ENCODE peak calls at places on chromosomes 3 and 15, in nine cellular contexts. One of them, this sample, is unnamed.

GRCh38 chr15:83733206-83733605 is 79.3 kb downstream of the ADAMTSL3 start:
- DNase-seq in lower leg skin: no peak
- DNase-seq in heart left ventricle: no peak
- DNase-seq in heart right ventricle: no peak
- DNase-seq in upper lobe of left lung: no peak
- DNase-seq in natural killer cell: no peak
- DNase-seq in C1 segment of cervical spinal cord: no peak
- DNase-seq in kidney: no peak
- DNase-seq in activated naive CD8-positive, alpha-beta T cell treated with anti-CD3 and anti-CD28 coated beads, Interleukin-2, amount 50 U/mL, for 24 hours: no peak
- DNase-seq in this sample: no peak

GRCh38 chr3:169387751-169388696 is 275.5 kb downstream of the MECOM start:
- DNase-seq in lower leg skin: peak
- DNase-seq in heart left ventricle: peak
- DNase-seq in heart right ventricle: peak
- DNase-seq in upper lobe of left lung: peak
- DNase-seq in natural killer cell: no peak
- DNase-seq in C1 segment of cervical spinal cord: no peak
- DNase-seq in kidney: peak
- DNase-seq in activated naive CD8-positive, alpha-beta T cell treated with anti-CD3 and anti-CD28 coated beads, Interleukin-2, amount 50 U/mL, for 24 hours: no peak
- DNase-seq in this sample: no peak

GRCh38 chr3:13462125-13462629 is 17.9 kb upstream of the HDAC11 start:
- DNase-seq in lower leg skin: no peak
- DNase-seq in heart left ventricle: no peak
- DNase-seq in heart right ventricle: no peak
- DNase-seq in upper lobe of left lung: no peak
- DNase-seq in natural killer cell: no peak
- DNase-seq in C1 segment of cervical spinal cord: no peak
- DNase-seq in kidney: no peak
- DNase-seq in activated naive CD8-positive, alpha-beta T cell treated with anti-CD3 and anti-CD28 coated beads, Interleukin-2, amount 50 U/mL, for 24 hours: no peak
- DNase-seq in this sample: no peak

GRCh38 chr3:124960205-124960604 is 25.7 kb upstream of the MUC13 start:
- DNase-seq in lower leg skin: no peak
- DNase-seq in heart left ventricle: no peak
- DNase-seq in heart right ventricle: no peak
- DNase-seq in upper lobe of left lung: no peak
- DNase-seq in natural killer cell: no peak
- DNase-seq in C1 segment of cervical spinal cord: no peak
- DNase-seq in kidney: no peak
- DNase-seq in activated naive CD8-positive, alpha-beta T cell treated with anti-CD3 and anti-CD28 coated beads, Interleukin-2, amount 50 U/mL, for 24 hours: no peak
- DNase-seq in this sample: no peak

GRCh38 chr3:115615001-115615447 is 8.3 kb upstream of the GAP43 start:
- DNase-seq in lower leg skin: no peak
- DNase-seq in heart left ventricle: no peak
- DNase-seq in heart right ventricle: no peak
- DNase-seq in upper lobe of left lung: no peak
- DNase-seq in natural killer cell: no peak
- DNase-seq in C1 segment of cervical spinal cord: no peak
- DNase-seq in kidney: no peak
- DNase-seq in activated naive CD8-positive, alpha-beta T cell treated with anti-CD3 and anti-CD28 coated beads, Interleukin-2, amount 50 U/mL, for 24 hours: no peak
- DNase-seq in this sample: no peak

GRCh38 chr3:117019082-117019713 is 309.6 kb downstream of the TUSC7 start:
- DNase-seq in lower leg skin: peak
- DNase-seq in heart left ventricle: peak
- DNase-seq in heart right ventricle: peak
- DNase-seq in upper lobe of left lung: peak
- DNase-seq in natural killer cell: no peak
- DNase-seq in C1 segment of cervical spinal cord: no peak
- DNase-seq in kidney: no peak
- DNase-seq in activated naive CD8-positive, alpha-beta T cell treated with anti-CD3 and anti-CD28 coated beads, Interleukin-2, amount 50 U/mL, for 24 hours: peak
- DNase-seq in this sample: peak

GRCh38 chr3:21718161-21718765 is 32.7 kb downstream of the ZNF385D start:
- DNase-seq in lower leg skin: no peak
- DNase-seq in heart left ventricle: no peak
- DNase-seq in heart right ventricle: no peak
- DNase-seq in upper lobe of left lung: no peak
- DNase-seq in natural killer cell: no peak
- DNase-seq in C1 segment of cervical spinal cord: no peak
- DNase-seq in kidney: no peak
- DNase-seq in activated naive CD8-positive, alpha-beta T cell treated with anti-CD3 and anti-CD28 coated beads, Interleukin-2, amount 50 U/mL, for 24 hours: no peak
- DNase-seq in this sample: no peak

GRCh38 chr3:52670621-52671521 is 14.8 kb downstream of the PBRM1 start:
- DNase-seq in lower leg skin: peak
- DNase-seq in heart left ventricle: no peak
- DNase-seq in heart right ventricle: no peak
- DNase-seq in upper lobe of left lung: peak
- DNase-seq in natural killer cell: no peak
- DNase-seq in C1 segment of cervical spinal cord: no peak
- DNase-seq in kidney: no peak
- DNase-seq in activated naive CD8-positive, alpha-beta T cell treated with anti-CD3 and anti-CD28 coated beads, Interleukin-2, amount 50 U/mL, for 24 hours: peak
- DNase-seq in this sample: no peak

GRCh38 chr3:185507883-185508282 is 9.0 kb upstream of the TMEM41A start:
- DNase-seq in lower leg skin: no peak
- DNase-seq in heart left ventricle: no peak
- DNase-seq in heart right ventricle: no peak
- DNase-seq in upper lobe of left lung: no peak
- DNase-seq in natural killer cell: no peak
- DNase-seq in C1 segment of cervical spinal cord: no peak
- DNase-seq in kidney: no peak
- DNase-seq in activated naive CD8-positive, alpha-beta T cell treated with anti-CD3 and anti-CD28 coated beads, Interleukin-2, amount 50 U/mL, for 24 hours: no peak
- DNase-seq in this sample: no peak

GRCh38 chr3:59451041-59451763 is 401.4 kb upstream of the CFAP20DC start:
- DNase-seq in lower leg skin: peak
- DNase-seq in heart left ventricle: no peak
- DNase-seq in heart right ventricle: peak
- DNase-seq in upper lobe of left lung: peak
- DNase-seq in natural killer cell: peak
- DNase-seq in C1 segment of cervical spinal cord: no peak
- DNase-seq in kidney: no peak
- DNase-seq in activated naive CD8-positive, alpha-beta T cell treated with anti-CD3 and anti-CD28 coated beads, Interleukin-2, amount 50 U/mL, for 24 hours: peak
- DNase-seq in this sample: peak

GRCh38 chr3:32391643-32392529 is at the start of gene CMTM7:
- DNase-seq in lower leg skin: peak
- DNase-seq in heart left ventricle: peak
- DNase-seq in heart right ventricle: peak
- DNase-seq in upper lobe of left lung: peak
- DNase-seq in natural killer cell: peak
- DNase-seq in C1 segment of cervical spinal cord: no peak
- DNase-seq in kidney: peak
- DNase-seq in activated naive CD8-positive, alpha-beta T cell treated with anti-CD3 and anti-CD28 coated beads, Interleukin-2, amount 50 U/mL, for 24 hours: peak
- DNase-seq in this sample: peak

GRCh38 chr15:58758141-58758540 is 8.6 kb upstream of the ADAM10 start:
- DNase-seq in lower leg skin: no peak
- DNase-seq in heart left ventricle: no peak
- DNase-seq in heart right ventricle: no peak
- DNase-seq in upper lobe of left lung: no peak
- DNase-seq in natural killer cell: no peak
- DNase-seq in C1 segment of cervical spinal cord: no peak
- DNase-seq in kidney: no peak
- DNase-seq in activated naive CD8-positive, alpha-beta T cell treated with anti-CD3 and anti-CD28 coated beads, Interleukin-2, amount 50 U/mL, for 24 hours: no peak
- DNase-seq in this sample: peak

GRCh38 chr3:109018828-109019227 is 65.1 kb upstream of the GUCA1C start:
- DNase-seq in lower leg skin: no peak
- DNase-seq in heart left ventricle: no peak
- DNase-seq in heart right ventricle: no peak
- DNase-seq in upper lobe of left lung: no peak
- DNase-seq in natural killer cell: no peak
- DNase-seq in C1 segment of cervical spinal cord: no peak
- DNase-seq in kidney: no peak
- DNase-seq in activated naive CD8-positive, alpha-beta T cell treated with anti-CD3 and anti-CD28 coated beads, Interleukin-2, amount 50 U/mL, for 24 hours: no peak
- DNase-seq in this sample: peak

GRCh38 chr15:66019377-66019776 is 150.1 kb downstream of the RAB11A start:
- DNase-seq in lower leg skin: no peak
- DNase-seq in heart left ventricle: no peak
- DNase-seq in heart right ventricle: no peak
- DNase-seq in upper lobe of left lung: no peak
- DNase-seq in natural killer cell: no peak
- DNase-seq in C1 segment of cervical spinal cord: no peak
- DNase-seq in kidney: no peak
- DNase-seq in activated naive CD8-positive, alpha-beta T cell treated with anti-CD3 and anti-CD28 coated beads, Interleukin-2, amount 50 U/mL, for 24 hours: no peak
- DNase-seq in this sample: no peak

GRCh38 chr3:197555281-197556261 is at the start of gene BDH1:
- DNase-seq in lower leg skin: no peak
- DNase-seq in heart left ventricle: no peak
- DNase-seq in heart right ventricle: peak
- DNase-seq in upper lobe of left lung: peak
- DNase-seq in natural killer cell: peak
- DNase-seq in C1 segment of cervical spinal cord: no peak
- DNase-seq in kidney: peak
- DNase-seq in activated naive CD8-positive, alpha-beta T cell treated with anti-CD3 and anti-CD28 coated beads, Interleukin-2, amount 50 U/mL, for 24 hours: peak
- DNase-seq in this sample: peak

GRCh38 chr15:80761754-80762153 is 17.4 kb upstream of the CEMIP start:
- DNase-seq in lower leg skin: no peak
- DNase-seq in heart left ventricle: no peak
- DNase-seq in heart right ventricle: no peak
- DNase-seq in upper lobe of left lung: no peak
- DNase-seq in natural killer cell: no peak
- DNase-seq in C1 segment of cervical spinal cord: no peak
- DNase-seq in kidney: no peak
- DNase-seq in activated naive CD8-positive, alpha-beta T cell treated with anti-CD3 and anti-CD28 coated beads, Interleukin-2, amount 50 U/mL, for 24 hours: no peak
- DNase-seq in this sample: no peak

GRCh38 chr3:12992629-12993021 is 80.6 kb downstream of the IQSEC1 start:
- DNase-seq in lower leg skin: no peak
- DNase-seq in heart left ventricle: no peak
- DNase-seq in heart right ventricle: no peak
- DNase-seq in upper lobe of left lung: no peak
- DNase-seq in natural killer cell: no peak
- DNase-seq in C1 segment of cervical spinal cord: no peak
- DNase-seq in kidney: no peak
- DNase-seq in activated naive CD8-positive, alpha-beta T cell treated with anti-CD3 and anti-CD28 coated beads, Interleukin-2, amount 50 U/mL, for 24 hours: no peak
- DNase-seq in this sample: no peak

GRCh38 chr3:84304214-84304613 is 654.6 kb upstream of the CADM2 start:
- DNase-seq in lower leg skin: no peak
- DNase-seq in heart left ventricle: no peak
- DNase-seq in heart right ventricle: no peak
- DNase-seq in upper lobe of left lung: no peak
- DNase-seq in natural killer cell: no peak
- DNase-seq in C1 segment of cervical spinal cord: no peak
- DNase-seq in kidney: no peak
- DNase-seq in activated naive CD8-positive, alpha-beta T cell treated with anti-CD3 and anti-CD28 coated beads, Interleukin-2, amount 50 U/mL, for 24 hours: no peak
- DNase-seq in this sample: no peak

GRCh38 chr15:83287541-83288027 is 3.1 kb upstream of the BNC1 start:
- DNase-seq in lower leg skin: no peak
- DNase-seq in heart left ventricle: no peak
- DNase-seq in heart right ventricle: no peak
- DNase-seq in upper lobe of left lung: no peak
- DNase-seq in natural killer cell: no peak
- DNase-seq in C1 segment of cervical spinal cord: no peak
- DNase-seq in kidney: no peak
- DNase-seq in activated naive CD8-positive, alpha-beta T cell treated with anti-CD3 and anti-CD28 coated beads, Interleukin-2, amount 50 U/mL, for 24 hours: no peak
- DNase-seq in this sample: no peak

GRCh38 chr3:58175429-58176184 is 35.2 kb downstream of the DNASE1L3 start:
- DNase-seq in lower leg skin: no peak
- DNase-seq in heart left ventricle: no peak
- DNase-seq in heart right ventricle: no peak
- DNase-seq in upper lobe of left lung: no peak
- DNase-seq in natural killer cell: no peak
- DNase-seq in C1 segment of cervical spinal cord: no peak
- DNase-seq in kidney: no peak
- DNase-seq in activated naive CD8-positive, alpha-beta T cell treated with anti-CD3 and anti-CD28 coated beads, Interleukin-2, amount 50 U/mL, for 24 hours: no peak
- DNase-seq in this sample: no peak

GRCh38 chr3:148512648-148513047 is 185.1 kb upstream of the AGTR1 start:
- DNase-seq in lower leg skin: no peak
- DNase-seq in heart left ventricle: no peak
- DNase-seq in heart right ventricle: no peak
- DNase-seq in upper lobe of left lung: no peak
- DNase-seq in natural killer cell: no peak
- DNase-seq in C1 segment of cervical spinal cord: no peak
- DNase-seq in kidney: no peak
- DNase-seq in activated naive CD8-positive, alpha-beta T cell treated with anti-CD3 and anti-CD28 coated beads, Interleukin-2, amount 50 U/mL, for 24 hours: no peak
- DNase-seq in this sample: no peak

GRCh38 chr3:148173836-148174235 is 523.9 kb upstream of the AGTR1 start:
- DNase-seq in lower leg skin: no peak
- DNase-seq in heart left ventricle: no peak
- DNase-seq in heart right ventricle: peak
- DNase-seq in upper lobe of left lung: no peak
- DNase-seq in natural killer cell: no peak
- DNase-seq in C1 segment of cervical spinal cord: no peak
- DNase-seq in kidney: no peak
- DNase-seq in activated naive CD8-positive, alpha-beta T cell treated with anti-CD3 and anti-CD28 coated beads, Interleukin-2, amount 50 U/mL, for 24 hours: no peak
- DNase-seq in this sample: no peak

GRCh38 chr3:67461667-67462142 is 192.7 kb downstream of the SUCLG2 start:
- DNase-seq in lower leg skin: no peak
- DNase-seq in heart left ventricle: no peak
- DNase-seq in heart right ventricle: no peak
- DNase-seq in upper lobe of left lung: no peak
- DNase-seq in natural killer cell: no peak
- DNase-seq in C1 segment of cervical spinal cord: no peak
- DNase-seq in kidney: no peak
- DNase-seq in activated naive CD8-positive, alpha-beta T cell treated with anti-CD3 and anti-CD28 coated beads, Interleukin-2, amount 50 U/mL, for 24 hours: no peak
- DNase-seq in this sample: no peak

GRCh38 chr15:34318277-34319079 is 19.1 kb downstream of the SLC12A6 start:
- DNase-seq in lower leg skin: peak
- DNase-seq in heart left ventricle: peak
- DNase-seq in heart right ventricle: peak
- DNase-seq in upper lobe of left lung: peak
- DNase-seq in natural killer cell: no peak
- DNase-seq in C1 segment of cervical spinal cord: no peak
- DNase-seq in kidney: no peak
- DNase-seq in activated naive CD8-positive, alpha-beta T cell treated with anti-CD3 and anti-CD28 coated beads, Interleukin-2, amount 50 U/mL, for 24 hours: no peak
- DNase-seq in this sample: peak

GRCh38 chr3:72766866-72767265 is 81.4 kb downstream of the SHQ1 start:
- DNase-seq in lower leg skin: no peak
- DNase-seq in heart left ventricle: no peak
- DNase-seq in heart right ventricle: no peak
- DNase-seq in upper lobe of left lung: no peak
- DNase-seq in natural killer cell: no peak
- DNase-seq in C1 segment of cervical spinal cord: no peak
- DNase-seq in kidney: no peak
- DNase-seq in activated naive CD8-positive, alpha-beta T cell treated with anti-CD3 and anti-CD28 coated beads, Interleukin-2, amount 50 U/mL, for 24 hours: no peak
- DNase-seq in this sample: no peak

GRCh38 chr3:183502782-183503181 is 52.7 kb downstream of the KLHL6 start:
- DNase-seq in lower leg skin: no peak
- DNase-seq in heart left ventricle: no peak
- DNase-seq in heart right ventricle: no peak
- DNase-seq in upper lobe of left lung: peak
- DNase-seq in natural killer cell: no peak
- DNase-seq in C1 segment of cervical spinal cord: no peak
- DNase-seq in kidney: no peak
- DNase-seq in activated naive CD8-positive, alpha-beta T cell treated with anti-CD3 and anti-CD28 coated beads, Interleukin-2, amount 50 U/mL, for 24 hours: no peak
- DNase-seq in this sample: no peak

GRCh38 chr3:57757642-57758297 is 1.7 kb downstream of the SLMAP start:
- DNase-seq in lower leg skin: peak
- DNase-seq in heart left ventricle: no peak
- DNase-seq in heart right ventricle: no peak
- DNase-seq in upper lobe of left lung: peak
- DNase-seq in natural killer cell: no peak
- DNase-seq in C1 segment of cervical spinal cord: no peak
- DNase-seq in kidney: no peak
- DNase-seq in activated naive CD8-positive, alpha-beta T cell treated with anti-CD3 and anti-CD28 coated beads, Interleukin-2, amount 50 U/mL, for 24 hours: no peak
- DNase-seq in this sample: peak

GRCh38 chr3:14235896-14236295 is 57.3 kb downstream of the LSM3 start:
- DNase-seq in lower leg skin: peak
- DNase-seq in heart left ventricle: peak
- DNase-seq in heart right ventricle: peak
- DNase-seq in upper lobe of left lung: peak
- DNase-seq in natural killer cell: no peak
- DNase-seq in C1 segment of cervical spinal cord: no peak
- DNase-seq in kidney: no peak
- DNase-seq in activated naive CD8-positive, alpha-beta T cell treated with anti-CD3 and anti-CD28 coated beads, Interleukin-2, amount 50 U/mL, for 24 hours: no peak
- DNase-seq in this sample: no peak

GRCh38 chr3:76812649-76813048 is 227.2 kb upstream of the ROBO2 start:
- DNase-seq in lower leg skin: no peak
- DNase-seq in heart left ventricle: no peak
- DNase-seq in heart right ventricle: no peak
- DNase-seq in upper lobe of left lung: no peak
- DNase-seq in natural killer cell: no peak
- DNase-seq in C1 segment of cervical spinal cord: no peak
- DNase-seq in kidney: no peak
- DNase-seq in activated naive CD8-positive, alpha-beta T cell treated with anti-CD3 and anti-CD28 coated beads, Interleukin-2, amount 50 U/mL, for 24 hours: no peak
- DNase-seq in this sample: no peak

GRCh38 chr15:29468899-29469298 is 199.3 kb upstream of the NSMCE3 start:
- DNase-seq in lower leg skin: no peak
- DNase-seq in heart left ventricle: no peak
- DNase-seq in heart right ventricle: no peak
- DNase-seq in upper lobe of left lung: no peak
- DNase-seq in natural killer cell: no peak
- DNase-seq in C1 segment of cervical spinal cord: no peak
- DNase-seq in kidney: no peak
- DNase-seq in activated naive CD8-positive, alpha-beta T cell treated with anti-CD3 and anti-CD28 coated beads, Interleukin-2, amount 50 U/mL, for 24 hours: no peak
- DNase-seq in this sample: no peak

GRCh38 chr3:127209840-127210653 is 17.1 kb downstream of the PRR23E start:
- DNase-seq in lower leg skin: no peak
- DNase-seq in heart left ventricle: no peak
- DNase-seq in heart right ventricle: no peak
- DNase-seq in upper lobe of left lung: no peak
- DNase-seq in natural killer cell: no peak
- DNase-seq in C1 segment of cervical spinal cord: no peak
- DNase-seq in kidney: no peak
- DNase-seq in activated naive CD8-positive, alpha-beta T cell treated with anti-CD3 and anti-CD28 coated beads, Interleukin-2, amount 50 U/mL, for 24 hours: no peak
- DNase-seq in this sample: no peak

This sample was measured in OCI-LY7.